ENCODE peak calls at places on chromosome 1, in seven cellular contexts. S, Q, C, W, B, P and V are unnamed samples.
A peak's percentile ranks its signal among the peaks of the same experiment; 100 is the strongest.

GRCh38 chr1:109762821-109763645 is 690 bp downstream of the EPS8L3 start:
- DNase-seq in S (no peak), Q (no peak), C (no peak), W (peak; percentile 61), B (peak; percentile 59), P (no peak), V (peak; percentile 59)

GRCh38 chr1:214453109-214453722 is 98.2 kb downstream of the PTPN14 start:
- DNase-seq in S (no peak), Q (no peak), C (no peak), W (no peak), B (no peak), P (no peak), V (no peak)

GRCh38 chr1:176691251-176692228 is 228.6 kb downstream of the PAPPA2 start:
- DNase-seq in S (peak; percentile 56), Q (no peak), C (no peak), W (peak; percentile 69), B (no peak), P (no peak), V (no peak)

GRCh38 chr1:93707956-93708355 is 26.3 kb upstream of the BCAR3 start:
- DNase-seq in S (no peak), Q (no peak), C (no peak), W (no peak), B (no peak), P (no peak), V (no peak)

GRCh38 chr1:30732277-30732996 is 9.1 kb upstream of the MATN1 start:
- DNase-seq in S (no peak), Q (no peak), C (no peak), W (peak; percentile 58), B (no peak), P (no peak), V (no peak)

GRCh38 chr1:184299076-184299790 is 87.6 kb upstream of the C1orf21 start:
- DNase-seq in S (peak; percentile 77), Q (no peak), C (no peak), W (peak; percentile 70), B (no peak), P (no peak), V (no peak)

GRCh38 chr1:209530990-209531389 is 52.5 kb upstream of the CAMK1G start:
- DNase-seq in S (no peak), Q (no peak), C (no peak), W (no peak), B (no peak), P (no peak), V (no peak)

GRCh38 chr1:198128528-198128927 is 28.3 kb upstream of the NEK7 start:
- DNase-seq in S (no peak), Q (no peak), C (no peak), W (no peak), B (no peak), P (no peak), V (no peak)

GRCh38 chr1:153659175-153659534 is 652 bp downstream of the SNAPIN start:
- DNase-seq in S (no peak), Q (no peak), C (no peak), W (no peak), B (no peak), P (no peak), V (no peak)

GRCh38 chr1:146032613-146033219 is 11.2 kb upstream of the HJV start:
- DNase-seq in S (no peak), Q (no peak), C (peak; percentile 56), W (peak; percentile 41), B (no peak), P (no peak), V (no peak)

GRCh38 chr1:31886866-31887265 is 51.3 kb downstream of the PTP4A2 start:
- DNase-seq in S (no peak), Q (no peak), C (no peak), W (peak; percentile 45), B (no peak), P (no peak), V (peak; percentile 14)

GRCh38 chr1:162371611-162372010 is 5.0 kb downstream of the SPATA46 start:
- DNase-seq in S (no peak), Q (no peak), C (no peak), W (no peak), B (no peak), P (no peak), V (no peak)

GRCh38 chr1:77433934-77434333 is 152.1 kb downstream of the AK5 start:
- DNase-seq in S (no peak), Q (no peak), C (no peak), W (no peak), B (no peak), P (no peak), V (no peak)

GRCh38 chr1:210598135-210598652 is 269.5 kb downstream of the HHAT start:
- DNase-seq in S (no peak), Q (no peak), C (no peak), W (peak; percentile 83), B (peak; percentile 81), P (no peak), V (peak; percentile 49)

GRCh38 chr1:81703352-81703735 is 97.4 kb upstream of the ADGRL2 start:
- DNase-seq in S (no peak), Q (no peak), C (no peak), W (peak; percentile 30), B (no peak), P (no peak), V (no peak)

GRCh38 chr1:117290855-117291254 is 76.4 kb upstream of the MAN1A2 start:
- DNase-seq in S (no peak), Q (no peak), C (no peak), W (no peak), B (no peak), P (no peak), V (no peak)

GRCh38 chr1:58755468-58755872 is 28.4 kb downstream of the JUN start:
- DNase-seq in S (no peak), Q (peak; percentile 31), C (peak; percentile 78), W (peak; percentile 94), B (peak; percentile 91), P (peak; percentile 18), V (peak; percentile 72)

GRCh38 chr1:77513839-77514763 is 168.4 kb downstream of the ZZZ3 start:
- DNase-seq in S (no peak), Q (no peak), C (no peak), W (peak; percentile 87), B (no peak), P (no peak), V (no peak)

GRCh38 chr1:207396360-207396759 is 57.8 kb upstream of the CR2 start:
- DNase-seq in S (no peak), Q (no peak), C (no peak), W (no peak), B (no peak), P (no peak), V (no peak)

GRCh38 chr1:171655215-171656116 is 3.0 kb upstream of the MYOC start:
- DNase-seq in S (no peak), Q (peak; percentile 45), C (peak; percentile 48), W (peak; percentile 63), B (peak; percentile 83), P (peak; percentile 23), V (peak; percentile 76)

GRCh38 chr1:52238474-52238873 is 96.6 kb downstream of the ZFYVE9 start:
- DNase-seq in S (no peak), Q (no peak), C (no peak), W (peak; percentile 21), B (no peak), P (no peak), V (no peak)

GRCh38 chr1:155093938-155094621 is 15.4 kb downstream of the EFNA3 start:
- DNase-seq in S (peak; percentile 62), Q (no peak), C (no peak), W (peak; percentile 46), B (no peak), P (no peak), V (no peak)

GRCh38 chr1:27563407-27564263 is 40.3 kb downstream of the AHDC1 start:
- DNase-seq in S (no peak), Q (no peak), C (peak; percentile 20), W (peak; percentile 78), B (peak; percentile 93), P (no peak), V (peak; percentile 44)

GRCh38 chr1:78627321-78627720 is 7.1 kb downstream of the IFI44L start:
- DNase-seq in S (no peak), Q (no peak), C (no peak), W (no peak), B (no peak), P (no peak), V (no peak)

GRCh38 chr1:205491794-205492193 is 12.7 kb upstream of the CDK18 start:
- DNase-seq in S (no peak), Q (no peak), C (no peak), W (no peak), B (no peak), P (no peak), V (no peak)

GRCh38 chr1:197178998-197179397 is 32.5 kb upstream of the ASPM start:
- DNase-seq in S (no peak), Q (no peak), C (no peak), W (peak; percentile 31), B (no peak), P (no peak), V (no peak)

GRCh38 chr1:150562384-150563339 is 13.5 kb downstream of the ADAMTSL4 start:
- DNase-seq in S (no peak), Q (peak; percentile 63), C (peak; percentile 61), W (no peak), B (no peak), P (peak; percentile 44), V (peak; percentile 61)

GRCh38 chr1:12148160-12148957 is 18.4 kb upstream of the TNFRSF1B start:
- DNase-seq in S (no peak), Q (no peak), C (no peak), W (no peak), B (no peak), P (no peak), V (no peak)

GRCh38 chr1:214727274-214727673 is 124.3 kb downstream of the CENPF start:
- DNase-seq in S (no peak), Q (no peak), C (no peak), W (no peak), B (no peak), P (no peak), V (no peak)

GRCh38 chr1:50542362-50542761 is 119.1 kb upstream of the DMRTA2 start:
- DNase-seq in S (no peak), Q (no peak), C (no peak), W (no peak), B (no peak), P (no peak), V (no peak)

GRCh38 chr1:13619909-13620308 is 36.3 kb downstream of the PDPN start:
- DNase-seq in S (no peak), Q (no peak), C (no peak), W (peak; percentile 26), B (peak; percentile 70), P (no peak), V (peak; percentile 58)

GRCh38 chr1:63784083-63784482 is 10.3 kb downstream of the ROR1 start:
- DNase-seq in S (no peak), Q (no peak), C (no peak), W (no peak), B (no peak), P (no peak), V (no peak)

GRCh38 chr1:98203461-98203860 is 282.6 kb upstream of the DPYD start:
- DNase-seq in S (no peak), Q (no peak), C (no peak), W (no peak), B (no peak), P (no peak), V (no peak)

GRCh38 chr1:155694167-155694566 is 5.3 kb downstream of the DAP3 start:
- DNase-seq in S (no peak), Q (no peak), C (no peak), W (no peak), B (no peak), P (no peak), V (no peak)

GRCh38 chr1:35539073-35539823 is 18.0 kb downstream of the KIAA0319L start:
- DNase-seq in S (peak; percentile 61), Q (no peak), C (peak; percentile 25), W (peak; percentile 36), B (no peak), P (no peak), V (no peak)

GRCh38 chr1:56584910-56585528 is 5.7 kb upstream of the PLPP3 start:
- DNase-seq in S (peak; percentile 57), Q (no peak), C (no peak), W (peak; percentile 53), B (no peak), P (no peak), V (no peak)

GRCh38 chr1:9101510-9102146 is 27.3 kb downstream of the GPR157 start:
- DNase-seq in S (peak; percentile 13), Q (no peak), C (no peak), W (peak; percentile 89), B (no peak), P (no peak), V (no peak)

GRCh38 chr1:72837781-72838180 is 555.4 kb upstream of the NEGR1 start:
- DNase-seq in S (no peak), Q (no peak), C (no peak), W (no peak), B (no peak), P (no peak), V (no peak)